ENCODE peak calls at places on chromosomes 6 and 20, in four cellular contexts. J is uterus, M is BE2C, T is GM23248. E is an unnamed sample. For H3K4me1, the result is how much of the 10 kb centered on the place peaks cover.

GRCh38 chr6:145151624-145152023 is 583.7 kb downstream of the EPM2A start:
- DNase-seq in J (no peak), M (no peak), T (no peak), E (no peak)

GRCh38 chr6:77298298-77298697 is 165.0 kb downstream of the HTR1B start:
- DNase-seq in J (no peak), M (no peak), T (no peak), E (no peak)

GRCh38 chr6:107695061-107695715 is 128.9 kb downstream of the SCML4 start:
- DNase-seq in J (no peak), M (no peak), T (peak), E (no peak)

GRCh38 chr6:1613631-1614447 is 4.1 kb downstream of the FOXC1 start:
- DNase-seq in J (no peak), M (peak), T (peak), E (no peak)

GRCh38 chr6:54655162-54655561 is 191.4 kb upstream of the FAM83B start:
- DNase-seq in J (no peak), M (no peak), T (no peak), E (no peak)

GRCh38 chr6:20117474-20117873 is 94.8 kb downstream of the MBOAT1 start:
- DNase-seq in J (no peak), M (no peak), T (no peak), E (peak)

GRCh38 chr6:44569931-44570385 is 182.5 kb downstream of the CDC5L start:
- DNase-seq in J (no peak), M (no peak), T (peak), E (peak)

GRCh38 chr20:35451295-35451694 is 4.1 kb upstream of the CEP250 start:
- DNase-seq in J (no peak), M (no peak), T (no peak), E (no peak)

GRCh38 chr6:43804550-43805223 is 34.7 kb downstream of the VEGFA start:
- DNase-seq in J (no peak), M (no peak), T (no peak), E (no peak)

GRCh38 chr20:24337074-24337473 is 132.4 kb upstream of the SYNDIG1 start:
- DNase-seq in J (no peak), M (no peak), T (peak), E (no peak)

GRCh38 chr6:133985970-133986369 is 32.9 kb downstream of the TBPL1 start:
- DNase-seq in J (no peak), M (no peak), T (no peak), E (no peak)

GRCh38 chr6:11851405-11851804 is 72.8 kb upstream of the ADTRP start:
- DNase-seq in J (no peak), M (no peak), T (peak), E (no peak)

GRCh38 chr6:35067234-35067633 is 73.9 kb downstream of the TCP11 start:
- DNase-seq in J (no peak), M (no peak), T (no peak), E (no peak)

GRCh38 chr6:35065441-35065800 is 75.7 kb downstream of the TCP11 start:
- DNase-seq in J (no peak), M (no peak), T (no peak), E (no peak)

GRCh38 chr6:35063701-35064507 is 77.2 kb downstream of the TCP11 start:
- DNase-seq in J (no peak), M (no peak), T (no peak), E (no peak)

GRCh38 chr6:35064508-35065440 is 76.4 kb downstream of the TCP11 start:
- DNase-seq in J (no peak), M (no peak), T (no peak), E (no peak)

GRCh38 chr6:35065870-35066269 is 75.3 kb downstream of the TCP11 start:
- DNase-seq in J (no peak), M (no peak), T (no peak), E (no peak)
- H3K4me1 ChIP-seq in J (under half), M (under half), T (under half), E (under half)

GRCh38 chr6:41791984-41792383 is 4.5 kb downstream of the TOMM6 start:
- DNase-seq in J (no peak), M (no peak), T (no peak), E (no peak)
- H3K4me1 ChIP-seq in J (under half), M (under half), T (under half), E (under half)

DNA sequence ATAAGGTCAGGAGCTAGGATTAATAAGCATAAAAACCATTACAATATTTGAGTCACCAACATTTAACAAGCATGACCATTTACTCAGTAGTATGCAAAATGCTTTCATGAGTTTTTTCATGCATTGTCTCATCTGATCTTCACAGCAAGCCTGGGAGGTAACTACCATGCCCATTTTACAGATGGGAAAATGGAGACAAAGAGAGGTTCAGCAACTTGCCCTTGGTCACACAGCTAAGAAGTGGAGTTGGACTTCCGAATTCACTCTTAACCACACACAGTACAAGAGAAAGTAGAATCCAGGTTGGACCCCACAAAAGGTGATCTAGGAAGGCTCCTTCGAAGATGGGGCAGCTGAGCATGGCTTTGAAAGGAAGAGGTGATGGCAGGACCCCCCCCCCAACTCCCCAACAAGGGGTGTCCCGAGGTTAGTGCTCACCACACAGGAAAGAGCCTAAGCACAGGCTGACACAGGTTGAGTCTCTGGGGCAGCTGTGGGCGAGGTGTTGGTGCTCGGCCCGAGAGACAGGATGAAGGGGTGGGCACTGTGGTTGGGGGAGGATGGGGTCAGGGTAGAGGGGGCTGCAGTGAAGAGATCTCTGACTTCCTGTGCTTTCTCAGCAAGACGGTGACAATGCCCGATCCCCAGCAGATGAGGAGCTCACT is 108.8 kb downstream of the PREX1 start:
- DNase-seq in J (no peak), M (no peak), T (no peak), E (no peak)
- H3K4me1 ChIP-seq in J (under half), M (under half), T (under half), E (under half)

GRCh38 chr6:129672345-129672691 is 37.7 kb downstream of the ARHGAP18 start:
- DNase-seq in J (no peak), M (no peak), T (no peak), E (no peak)

GRCh38 chr6:129672883-129673631 is 36.9 kb downstream of the ARHGAP18 start:
- DNase-seq in J (no peak), M (no peak), T (peak), E (no peak)

GRCh38 chr6:129673758-129674157 is 36.2 kb downstream of the ARHGAP18 start:
- DNase-seq in J (no peak), M (no peak), T (no peak), E (no peak)

GRCh38 chr6:129670634-129671033 is 39.3 kb downstream of the ARHGAP18 start:
- DNase-seq in J (no peak), M (no peak), T (no peak), E (no peak)

GRCh38 chr6:129671442-129672344 is 38.3 kb downstream of the ARHGAP18 start:
- DNase-seq in J (no peak), M (no peak), T (no peak), E (no peak)
- H3K4me1 ChIP-seq in J (under half), M (under half), T (half or more), E (under half)

GRCh38 chr20:19812696-19813095 is 54.6 kb downstream of the RIN2 start:
- DNase-seq in J (no peak), M (no peak), T (peak), E (no peak)
- H3K4me1 ChIP-seq in J (under half), M (under half), T (half or more), E (under half)